ENCODE peak calls at places on chromosomes 3 and 15, in eight cellular contexts. C, N, F, Z, X, A, B and S are unnamed samples.

GRCh38 chr3:138404121-138404520 is 30.3 kb upstream of the ESYT3 start:
- DNase-seq in C (no peak), N (no peak), F (no peak), Z (no peak), X (no peak), A (no peak), B (no peak), S (no peak)

GRCh38 chr3:37935756-37936666 is 54.6 kb upstream of the VILL start:
- DNase-seq in C (no peak), N (peak; percentile 5), F (no peak), Z (no peak), X (no peak), A (no peak), B (no peak), S (no peak)

GRCh38 chr15:66830358-66830757 is 128.3 kb downstream of the SMAD6 start:
- DNase-seq in C (no peak), N (no peak), F (peak; percentile 70), Z (no peak), X (no peak), A (no peak), B (no peak), S (peak; percentile 73)

GRCh38 chr3:106341090-106341489 is 472.3 kb upstream of the CBLB start:
- DNase-seq in C (no peak), N (no peak), F (no peak), Z (no peak), X (no peak), A (no peak), B (no peak), S (no peak)

GRCh38 chr3:138774529-138775253 is 60.0 kb downstream of the PIK3CB start:
- DNase-seq in C (no peak), N (no peak), F (peak; percentile 81), Z (no peak), X (peak; percentile 4), A (no peak), B (peak; percentile 82), S (no peak)

GRCh38 chr3:17515445-17516227 is 226.8 kb downstream of the TBC1D5 start:
- DNase-seq in C (no peak), N (no peak), F (no peak), Z (no peak), X (no peak), A (no peak), B (no peak), S (no peak)

GRCh38 chr3:186476044-186476468 is 68.1 kb downstream of the CRYGS start:
- DNase-seq in C (no peak), N (no peak), F (no peak), Z (no peak), X (peak; percentile 24), A (no peak), B (no peak), S (no peak)

GRCh38 chr3:196968233-196969000 is at the start of gene PIGZ:
- DNase-seq in C (peak; percentile 65), N (no peak), F (no peak), Z (no peak), X (peak; percentile 71), A (peak; percentile 44), B (no peak), S (no peak)

GRCh38 chr3:132231633-132232032 is 85.6 kb upstream of the ACP3 start:
- DNase-seq in C (no peak), N (no peak), F (no peak), Z (no peak), X (no peak), A (no peak), B (no peak), S (no peak)

GRCh38 chr15:47184405-47185221 is 532.7 kb upstream of the SEMA6D start:
- DNase-seq in C (no peak), N (peak; percentile 41), F (no peak), Z (no peak), X (peak; percentile 80), A (no peak), B (no peak), S (peak; percentile 74)

GRCh38 chr3:90092994-90093393 is 985.6 kb downstream of the EPHA3 start:
- DNase-seq in C (no peak), N (no peak), F (no peak), Z (no peak), X (no peak), A (no peak), B (no peak), S (no peak)

GRCh38 chr15:48975713-48976419 is 12.1 kb upstream of the SHC4 start:
- DNase-seq in C (peak; percentile 85), N (peak; percentile 84), F (peak; percentile 77), Z (peak; percentile 48), X (peak; percentile 90), A (peak; percentile 81), B (peak; percentile 49), S (peak; percentile 88)

GRCh38 chr3:49761661-49762060 is 24.7 kb downstream of the IP6K1 start:
- DNase-seq in C (no peak), N (no peak), F (no peak), Z (no peak), X (no peak), A (no peak), B (no peak), S (no peak)

GRCh38 chr3:183911763-183912506 is 27.3 kb upstream of the PARL start:
- DNase-seq in C (no peak), N (no peak), F (no peak), Z (no peak), X (no peak), A (no peak), B (no peak), S (no peak)

GRCh38 chr3:188635258-188636038 is 481.5 kb downstream of the LPP start:
- DNase-seq in C (no peak), N (no peak), F (no peak), Z (no peak), X (no peak), A (no peak), B (no peak), S (no peak)

GRCh38 chr15:64009798-64010241 is 36.5 kb downstream of the DAPK2 start:
- DNase-seq in C (no peak), N (no peak), F (no peak), Z (peak; percentile 11), X (no peak), A (no peak), B (no peak), S (no peak)

GRCh38 chr3:195101927-195102608 is 168.9 kb downstream of the XXYLT1 start:
- DNase-seq in C (no peak), N (no peak), F (no peak), Z (no peak), X (no peak), A (no peak), B (no peak), S (peak; percentile 30)